ENCODE peak calls at places on chromosomes 6 and 20, in six cellular contexts. D, U, B, Q, A and P are unnamed samples.
A peak's percentile ranks its signal among the peaks of the same experiment; 100 is the strongest.

GRCh38 chr6:119147101-119148053 is 68.9 kb upstream of the FAM184A start:
- DNase-seq in B (no peak), D (no peak), A (peak; percentile 96), U (no peak), Q (peak; percentile 80), P (peak; percentile 91)

GRCh38 chr6:161439093-161439492 is 165.2 kb upstream of the AGPAT4 start:
- DNase-seq in Q (no peak), U (no peak), B (no peak), A (peak; percentile 97), D (peak; percentile 65), P (peak; percentile 94)

GRCh38 chr6:70375882-70376281 is 37.4 kb upstream of the FAM135A start:
- DNase-seq in B (no peak), Q (no peak), A (peak; percentile 27), U (peak; percentile 35), D (no peak), P (no peak)

GRCh38 chr20:62143976-62144825 is 632 bp downstream of the SS18L1 start:
- DNase-seq in U (no peak), B (no peak), Q (peak; percentile 79), D (no peak), A (peak; percentile 65), P (no peak)

GRCh38 chr20:46265539-46265938 is 42.8 kb downstream of the CDH22 start:
- DNase-seq in D (no peak), A (no peak), B (no peak), U (no peak), Q (no peak), P (no peak)

GRCh38 chr6:100512203-100512862 is 47.6 kb upstream of the SIM1 start:
- DNase-seq in U (no peak), Q (no peak), A (peak; percentile 69), B (no peak), D (no peak), P (no peak)

GRCh38 chr6:109370792-109371191 is 11.5 kb downstream of the CD164 start:
- DNase-seq in A (no peak), Q (no peak), D (no peak), U (no peak), B (no peak), P (no peak)

GRCh38 chr20:14672066-14672465 is 334.7 kb upstream of the FLRT3 start:
- DNase-seq in B (no peak), A (no peak), U (no peak), D (peak; percentile 61), Q (no peak), P (no peak)

GRCh38 chr6:156884306-156884705 is 107.1 kb downstream of the ARID1B start:
- DNase-seq in A (no peak), D (peak; percentile 45), U (no peak), Q (no peak), B (no peak), P (no peak)

GRCh38 chr20:1437222-1437904 is 29.3 kb downstream of the NSFL1C start:
- DNase-seq in U (no peak), Q (peak; percentile 73), A (peak; percentile 84), B (peak; percentile 46), D (peak; percentile 77), P (peak; percentile 76)

GRCh38 chr20:25319241-25320034 is 71.2 kb downstream of the ABHD12 start:
- DNase-seq in Q (peak; percentile 41), D (peak; percentile 36), B (no peak), A (no peak), U (no peak), P (no peak)

GRCh38 chr20:29876911-29877285 is 1380.6 kb upstream of the DEFB115 start:
- DNase-seq in A (no peak), D (no peak), Q (no peak), B (no peak), U (no peak), P (no peak)

GRCh38 chr20:54167909-54168872 is 5.6 kb downstream of the CYP24A1 start:
- DNase-seq in B (no peak), D (no peak), A (peak; percentile 86), U (no peak), Q (no peak), P (no peak)

GRCh38 chr6:133446789-133447188 is 205.6 kb downstream of the EYA4 start:
- DNase-seq in Q (no peak), B (no peak), U (no peak), D (no peak), A (no peak), P (no peak)

GRCh38 chr6:94769197-94769596 is 808.1 kb upstream of the MANEA start:
- DNase-seq in U (peak; percentile 17), Q (no peak), D (no peak), B (no peak), A (no peak), P (no peak)

GRCh38 chr20:53582574-53583351 is 10.9 kb downstream of the ZNF217 start:
- DNase-seq in U (no peak), B (no peak), D (no peak), A (peak; percentile 98), Q (no peak), P (peak; percentile 74)

GRCh38 chr6:104402572-104402971 is 457.1 kb downstream of the HACE1 start:
- DNase-seq in U (no peak), B (no peak), Q (no peak), A (peak; percentile 4), D (no peak), P (no peak)

GRCh38 chr6:151255811-151256210 is 16.0 kb downstream of the AKAP12 start:
- DNase-seq in B (no peak), Q (no peak), D (peak; percentile 74), A (no peak), U (no peak), P (no peak)

GRCh38 chr6:80547827-80548226 is 441.4 kb downstream of the BCKDHB start:
- DNase-seq in D (no peak), Q (no peak), U (no peak), B (no peak), A (peak; percentile 36), P (peak; percentile 85)

GRCh38 chr6:91088515-91088914 is 501.6 kb upstream of the MAP3K7 start:
- DNase-seq in B (no peak), Q (no peak), U (no peak), A (no peak), D (peak; percentile 8), P (no peak)

GRCh38 chr6:82525775-82526515 is 162.3 kb downstream of the TPBG start:
- DNase-seq in B (no peak), Q (no peak), U (no peak), A (no peak), D (no peak), P (no peak)

GRCh38 chr6:33490198-33490597 is 35.8 kb downstream of the ZBTB9 start:
- DNase-seq in U (no peak), D (peak; percentile 18), Q (no peak), A (peak; percentile 36), B (no peak), P (no peak)

GRCh38 chr6:33979750-33980149 is 166.1 kb downstream of the GRM4 start:
- DNase-seq in U (no peak), D (no peak), A (no peak), Q (no peak), B (no peak), P (no peak)

GRCh38 chr6:7590918-7591302 is 912 bp downstream of the SNRNP48 start:
- DNase-seq in B (no peak), Q (no peak), U (no peak), D (peak; percentile 57), A (peak; percentile 22), P (no peak)